ENCODE peak calls at places on chromosome 21, in eight cellular contexts. Y is HCT116; B is GM23338; W is A549; L is foreskin keratinocyte; X is heart right ventricle; R is CD8-positive, alpha-beta T cell; U is PC-3. J is an unnamed sample.
A peak's percentile ranks its signal among the peaks of the same experiment; 100 is the strongest.

GRCh38 chr21:37455504-37455911 is 88.9 kb downstream of the DYRK1A start:
- DNase-seq in B (no peak), R (no peak), L (no peak), W (no peak), Y (no peak), X (no peak), U (no peak), J (no peak)

GRCh38 chr21:27190601-27191000 is 223.7 kb upstream of the ADAMTS5 start:
- DNase-seq in U (peak; percentile 48), W (no peak), L (peak; percentile 28), Y (no peak), R (no peak), B (no peak), X (no peak), J (no peak)

GRCh38 chr21:28738882-28739281 is 253.8 kb downstream of the LTN1 start:
- DNase-seq in Y (no peak), L (no peak), R (no peak), U (no peak), B (no peak), W (no peak), X (no peak), J (no peak)

GRCh38 chr21:26739189-26739588 is 106.0 kb downstream of the ADAMTS1 start:
- DNase-seq in L (no peak), B (no peak), W (no peak), R (no peak), U (no peak), Y (no peak), X (no peak), J (no peak)

GRCh38 chr21:20739421-20739820 is 258.8 kb upstream of the NCAM2 start:
- DNase-seq in X (no peak), Y (no peak), U (peak; percentile 25), L (no peak), B (peak; percentile 72), R (no peak), W (no peak), J (no peak)

GRCh38 chr21:15062566-15062965 is 2.2 kb downstream of the NRIP1 start:
- DNase-seq in R (no peak), Y (no peak), X (no peak), U (peak; percentile 63), L (peak; percentile 6), W (no peak), B (no peak), J (no peak)

GRCh38 chr21:35084869-35085268 is 35.8 kb upstream of the RUNX1 start:
- DNase-seq in X (no peak), W (peak; percentile 3), B (no peak), U (peak; percentile 95), L (peak; percentile 82), R (no peak), Y (no peak), J (peak; percentile 54)

GRCh38 chr21:27149034-27149433 is 182.1 kb upstream of the ADAMTS5 start:
- DNase-seq in B (no peak), R (no peak), U (no peak), X (no peak), L (no peak), W (no peak), Y (no peak), J (no peak)

GRCh38 chr21:34967509-34968289 is 81.4 kb downstream of the RUNX1 start:
- DNase-seq in B (no peak), W (peak; percentile 1), U (peak; percentile 88), X (no peak), R (peak; percentile 31), Y (no peak), L (peak; percentile 19), J (peak; percentile 60)

GRCh38 chr21:34810786-34811185 is 142.0 kb downstream of the CLIC6 start:
- DNase-seq in W (no peak), B (no peak), U (no peak), X (no peak), Y (no peak), L (no peak), R (no peak), J (no peak)

GRCh38 chr21:30227633-30228404 is 11.9 kb upstream of the CLDN8 start:
- DNase-seq in U (peak; percentile 99), R (no peak), B (no peak), X (peak; percentile 40), Y (no peak), W (no peak), L (peak; percentile 99), J (peak; percentile 68)

GRCh38 chr21:15929536-15929935 is 199.8 kb downstream of the USP25 start:
- DNase-seq in Y (no peak), X (no peak), L (no peak), R (no peak), B (no peak), W (no peak), U (no peak), J (no peak)

GRCh38 chr21:8993284-8993942 is 1528.0 kb upstream of the TPTE start:
- DNase-seq in W (no peak), R (no peak), B (peak; percentile 64), X (no peak), Y (no peak), U (peak; percentile 4), L (no peak), J (no peak)

GRCh38 chr21:31556662-31557061 is 102.8 kb upstream of the SOD1 start:
- DNase-seq in L (no peak), U (no peak), X (no peak), W (no peak), Y (no peak), B (no peak), R (no peak), J (no peak)

GRCh38 chr21:31553926-31554325 is 105.6 kb upstream of the SOD1 start:
- DNase-seq in Y (no peak), X (no peak), R (no peak), L (no peak), W (no peak), B (no peak), U (no peak), J (no peak)

GRCh38 chr21:31554511-31555022 is 104.9 kb upstream of the SOD1 start:
- DNase-seq in W (no peak), B (peak; percentile 73), X (no peak), U (peak; percentile 78), Y (peak; percentile 39), R (no peak), L (no peak), J (peak; percentile 62)

GRCh38 chr21:31557421-31557955 is 102.0 kb upstream of the SOD1 start:
- DNase-seq in L (no peak), R (no peak), B (peak; percentile 85), U (no peak), W (no peak), Y (no peak), X (no peak), J (peak; percentile 14)

DNA sequence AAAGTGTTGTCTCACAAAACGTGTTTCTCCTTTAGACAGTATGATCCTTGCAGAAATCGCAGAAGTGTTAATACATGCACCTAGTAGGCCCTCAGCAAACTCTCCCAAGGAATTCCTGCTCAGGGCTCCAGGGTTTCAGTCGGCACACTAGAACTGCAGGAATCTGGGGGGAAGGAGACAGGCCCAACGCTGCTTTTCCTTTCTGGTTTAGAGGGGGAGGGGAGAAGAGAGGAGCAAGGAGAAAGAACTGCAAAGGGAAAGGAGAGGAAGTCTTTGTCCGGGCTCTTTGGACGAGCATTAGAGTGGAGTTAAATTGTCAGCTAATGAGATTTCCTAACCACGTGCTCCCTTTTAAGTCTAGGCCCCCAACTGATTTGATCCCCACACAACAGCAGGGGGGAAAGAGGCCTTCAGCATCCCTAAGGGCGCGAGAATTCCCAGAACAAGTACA is 103.7 kb upstream of the SOD1 start:
- DNase-seq in Y (no peak), X (no peak), L (no peak), B (peak; percentile 91), U (no peak), R (no peak), W (no peak), J (no peak)
- H3K4me1 ChIP-seq in Y (peaks cover 38% of the 10 kb centered on the region), X (peaks cover 23% of the 10 kb centered on the region), L (peaks cover 4% of the 10 kb centered on the region), B (peaks cover 39% of the 10 kb centered on the region), U (peaks cover 17% of the 10 kb centered on the region), R (peaks cover 15% of the 10 kb centered on the region), W (peaks cover 15% of the 10 kb centered on the region), J (peaks cover 12% of the 10 kb centered on the region)

DNA sequence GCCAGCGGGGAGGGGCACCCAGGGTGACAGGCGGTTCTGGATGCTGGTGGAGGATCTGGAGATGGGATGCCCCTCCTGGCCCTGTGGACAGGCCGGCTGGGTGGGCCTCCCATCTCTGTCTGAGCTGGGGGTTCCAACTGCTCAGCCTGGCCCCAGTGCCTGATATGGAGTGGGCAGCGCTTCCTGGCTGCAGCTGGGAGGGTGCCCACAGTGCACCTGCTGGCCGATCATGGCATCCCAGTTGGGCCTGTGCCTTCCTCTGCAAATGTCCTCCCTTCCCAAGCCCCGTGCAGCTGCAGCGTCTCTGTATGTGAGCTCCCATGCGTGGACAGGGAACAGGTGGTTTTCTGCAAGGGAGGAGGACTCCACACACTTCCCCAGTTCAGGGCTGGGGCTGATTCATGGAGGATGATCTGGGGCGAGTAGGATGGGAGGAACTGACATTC is 2.1 kb downstream of the PFKL start:
- DNase-seq in U (peak; percentile 10), R (no peak), W (no peak), Y (no peak), L (no peak), B (no peak), X (no peak), J (no peak)
- TF ChIP-seq CTCF in U (no peak), R (no peak), W (no peak), Y (no peak), L (no peak), B (no peak), X (no peak), J (no peak)

GRCh38 chr21:45573452-45574035 is 31.3 kb upstream of the SLC19A1 start:
- DNase-seq in W (no peak), L (no peak), U (no peak), Y (no peak), R (no peak), B (no peak), X (no peak), J (no peak)

GRCh38 chr21:45574081-45574501 is 31.9 kb upstream of the SLC19A1 start:
- DNase-seq in U (no peak), W (no peak), L (no peak), Y (no peak), B (no peak), R (no peak), X (no peak), J (no peak)

GRCh38 chr21:45575304-45575992 is 33.2 kb upstream of the SLC19A1 start:
- DNase-seq in Y (no peak), R (no peak), U (no peak), B (no peak), W (no peak), X (no peak), L (no peak), J (no peak)

GRCh38 chr21:45575993-45576837 is 34.0 kb upstream of the SLC19A1 start:
- DNase-seq in U (no peak), R (no peak), Y (no peak), B (no peak), W (no peak), X (no peak), L (no peak), J (no peak)

DNA sequence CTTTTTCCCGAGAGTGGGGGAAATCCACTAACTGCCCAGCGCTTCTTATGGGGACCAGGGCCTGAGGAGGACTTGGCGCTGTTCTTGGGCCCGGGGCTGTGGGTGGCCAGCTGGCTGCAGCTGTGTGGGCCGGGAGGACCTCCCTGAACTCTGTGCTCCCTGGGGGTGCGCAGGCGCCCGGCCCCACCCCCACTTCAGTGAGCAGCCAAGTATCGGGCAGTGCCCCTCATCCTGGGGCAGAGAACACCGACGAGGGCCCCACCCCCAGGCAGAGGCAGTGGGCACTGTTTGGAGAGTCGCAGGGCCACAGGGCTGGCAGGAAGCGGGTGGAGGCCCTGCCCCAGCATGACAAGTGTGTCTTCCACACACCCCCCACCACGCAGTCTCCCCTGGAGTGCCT is 32.5 kb upstream of the SLC19A1 start:
- DNase-seq in B (no peak), X (no peak), L (no peak), R (no peak), U (no peak), Y (no peak), W (no peak), J (no peak)
- H3K4me1 ChIP-seq in B (no peaks in the 10 kb centered on the region), X (no peaks in the 10 kb centered on the region), L (no peaks in the 10 kb centered on the region), R (no peaks in the 10 kb centered on the region), U (no peaks in the 10 kb centered on the region), Y (no peaks in the 10 kb centered on the region), W (no peaks in the 10 kb centered on the region), J (no peaks in the 10 kb centered on the region)

GRCh38 chr21:45192332-45192731 is 95.4 kb downstream of the POFUT2 start:
- DNase-seq in B (peak; percentile 47), R (no peak), W (no peak), L (no peak), Y (no peak), X (no peak), U (no peak), J (no peak)
- TF ChIP-seq CTCF in B (peak; percentile 42), R (no peak), W (no peak), L (no peak), Y (peak; percentile 19), X (no peak), U (peak; percentile 39), J (no peak)

J was measured in PC-9.